ENCODE peak calls at places on chromosomes 11 and 22, in five cellular contexts. P is activated B cell treated with CpG ODN at 0.5 μM for 24 hours; U is colonic mucosa; V is activated T-helper 1 cell treated with anti-CD3 and anti-CD28 coated beads, Interleukin-12 subunit alpha, Interleukin-12 subunit beta, Interleukin-2, Interleukin-4 antibody, amounts not matched to agents 30 ng/mL and 10 ng/mL and 1 ng/mL, durations not matched to agents 14 hours and 24 hours and 36 hours; G is ELR. D is an unnamed sample.

GRCh38 chr11:2142300-2142759 is 3.1 kb upstream of the IGF2 start:
- DNase-seq in P (no peak), U (no peak), V (no peak), G (peak), D (no peak)

GRCh38 chr22:26800858-26801257 is 143.5 kb downstream of the MIAT start:
- DNase-seq in P (no peak), U (no peak), V (no peak), G (peak), D (no peak)

GRCh38 chr22:46107753-46108563 is 42.4 kb upstream of the PPARA start:
- DNase-seq in P (no peak), U (no peak), V (no peak), G (no peak), D (no peak)

GRCh38 chr11:133127746-133128145 is 404.6 kb downstream of the OPCML start:
- DNase-seq in P (no peak), U (no peak), V (no peak), G (no peak), D (no peak)

GRCh38 chr22:39351689-39352214 is 2.0 kb downstream of the SYNGR1 start:
- DNase-seq in P (peak), U (no peak), V (no peak), G (peak), D (no peak)

GRCh38 chr22:22558071-22558971 is 744 bp downstream of the PRAME start:
- DNase-seq in P (no peak), U (no peak), V (no peak), G (no peak), D (no peak)

GRCh38 chr11:86977441-86978050 is 22.4 kb upstream of the FZD4 start:
- DNase-seq in P (no peak), U (no peak), V (no peak), G (no peak), D (no peak)

GRCh38 chr22:39997939-39998726 is 3.4 kb downstream of the FAM83F start:
- DNase-seq in P (no peak), U (peak), V (no peak), G (peak), D (no peak)

GRCh38 chr22:36417281-36417686 is 29.5 kb upstream of the MYH9 start:
- DNase-seq in P (no peak), U (peak), V (no peak), G (peak), D (no peak)

GRCh38 chr11:4626207-4627105 is 10.8 kb upstream of the OR51D1 start:
- DNase-seq in P (no peak), U (peak), V (peak), G (peak), D (peak)

GRCh38 chr22:33917744-33918406 is 2.4 kb downstream of the LARGE1 start:
- DNase-seq in P (no peak), U (no peak), V (no peak), G (no peak), D (no peak)

GRCh38 chr22:48824673-48825651 is 1002.7 kb downstream of the BRD1 start:
- DNase-seq in P (no peak), U (no peak), V (no peak), G (no peak), D (no peak)

GRCh38 chr11:126891556-126892217 is 108.9 kb downstream of the KIRREL3 start:
- DNase-seq in P (no peak), U (no peak), V (no peak), G (no peak), D (no peak)

GRCh38 chr11:106457727-106458126 is 380.3 kb downstream of the AASDHPPT start:
- DNase-seq in P (no peak), U (no peak), V (no peak), G (peak), D (no peak)

GRCh38 chr11:30206249-30206996 is 24.4 kb upstream of the FSHB start:
- DNase-seq in P (no peak), U (no peak), V (no peak), G (no peak), D (no peak)

GRCh38 chr11:9092846-9093778 is 1.7 kb upstream of the SCUBE2 start:
- DNase-seq in P (no peak), U (no peak), V (no peak), G (peak), D (no peak)

GRCh38 chr22:50735739-50736030 is 2.3 kb upstream of the ACR start:
- DNase-seq in P (no peak), U (no peak), V (no peak), G (no peak), D (no peak)

GRCh38 chr11:34916014-34916809 is at the start of the genes APIP and PDHX:
- DNase-seq in P (peak), U (peak), V (peak), G (peak), D (peak)

GRCh38 chr22:39301926-39302325 is 17.5 kb downstream of the RPL3 start:
- DNase-seq in P (no peak), U (no peak), V (no peak), G (no peak), D (no peak)

GRCh38 chr11:126061707-126062678 is 673 bp downstream of the CDON start:
- DNase-seq in P (no peak), U (peak), V (no peak), G (peak), D (peak)

GRCh38 chr22:50305658-50306566 is 1.5 kb downstream of the PLXNB2 start:
- DNase-seq in P (no peak), U (peak), V (no peak), G (peak), D (no peak)

GRCh38 chr22:38243007-38243775 is 29.6 kb downstream of the TMEM184B start:
- DNase-seq in P (no peak), U (peak), V (no peak), G (no peak), D (no peak)

GRCh38 chr11:19972637-19973036 is 187.6 kb downstream of the DBX1 start:
- DNase-seq in P (no peak), U (no peak), V (no peak), G (no peak), D (no peak)

GRCh38 chr11:129117595-129118350 is 74.4 kb downstream of the ARHGAP32 start:
- DNase-seq in P (no peak), U (peak), V (no peak), G (peak), D (peak)

GRCh38 chr11:6757373-6757967 is 14.3 kb downstream of the OR2AG2 start:
- DNase-seq in P (no peak), U (peak), V (peak), G (peak), D (peak)

GRCh38 chr11:133889893-133890292 is 44.6 kb upstream of the SPATA19 start:
- DNase-seq in P (no peak), U (no peak), V (no peak), G (no peak), D (no peak)